ENCODE peak calls at places on chromosome 18, in seven cellular contexts. One of them, this sample, is unnamed.

GRCh38 chr18:64219511-64219910 is 70.6 kb upstream of the LINC00305 start:
- DNase-seq in IMR-90: no peak
- DNase-seq in Peyer's patch: no peak
- DNase-seq in vagina: no peak
- DNase-seq in HCT116: no peak
- DNase-seq in tibial nerve: no peak
- DNase-seq in erythroblast: no peak
- DNase-seq in this sample: no peak

GRCh38 chr18:31942301-31942998 is 478 bp downstream of the TRAPPC8 start:
- DNase-seq in Peyer's patch: peak
- DNase-seq in tibial nerve: no peak
- DNase-seq in IMR-90: peak
- DNase-seq in HCT116: no peak
- DNase-seq in erythroblast: peak
- DNase-seq in vagina: no peak
- DNase-seq in this sample: no peak

GRCh38 chr18:21949326-21950015 is 208.9 kb downstream of the MIB1 start:
- DNase-seq in erythroblast: no peak
- DNase-seq in tibial nerve: no peak
- DNase-seq in HCT116: no peak
- DNase-seq in vagina: no peak
- DNase-seq in IMR-90: no peak
- DNase-seq in Peyer's patch: no peak
- DNase-seq in this sample: no peak

GRCh38 chr18:11008544-11008943 is 140.8 kb downstream of the PIEZO2 start:
- DNase-seq in erythroblast: no peak
- DNase-seq in Peyer's patch: no peak
- DNase-seq in vagina: no peak
- DNase-seq in HCT116: no peak
- DNase-seq in IMR-90: no peak
- DNase-seq in tibial nerve: no peak
- DNase-seq in this sample: no peak

GRCh38 chr18:26479065-26479685 is 69.2 kb downstream of the KCTD1 start:
- DNase-seq in vagina: no peak
- DNase-seq in tibial nerve: no peak
- DNase-seq in IMR-90: no peak
- DNase-seq in HCT116: no peak
- DNase-seq in erythroblast: no peak
- DNase-seq in Peyer's patch: no peak
- DNase-seq in this sample: no peak

GRCh38 chr18:10417191-10417590 is 37.2 kb upstream of the APCDD1 start:
- DNase-seq in HCT116: no peak
- DNase-seq in erythroblast: no peak
- DNase-seq in Peyer's patch: no peak
- DNase-seq in vagina: no peak
- DNase-seq in IMR-90: no peak
- DNase-seq in tibial nerve: no peak
- DNase-seq in this sample: no peak

GRCh38 chr18:45626330-45627203 is 11.3 kb downstream of the SLC14A2 start:
- DNase-seq in HCT116: no peak
- DNase-seq in vagina: no peak
- DNase-seq in Peyer's patch: no peak
- DNase-seq in tibial nerve: no peak
- DNase-seq in IMR-90: peak
- DNase-seq in erythroblast: no peak
- DNase-seq in this sample: no peak

GRCh38 chr18:45342653-45343052 is 272.6 kb upstream of the SLC14A2 start:
- DNase-seq in Peyer's patch: no peak
- DNase-seq in HCT116: no peak
- DNase-seq in erythroblast: no peak
- DNase-seq in IMR-90: no peak
- DNase-seq in tibial nerve: no peak
- DNase-seq in vagina: no peak
- DNase-seq in this sample: no peak

GRCh38 chr18:62518460-62519375 is 4.1 kb upstream of the ZCCHC2 start:
- DNase-seq in HCT116: no peak
- DNase-seq in tibial nerve: no peak
- DNase-seq in vagina: no peak
- DNase-seq in IMR-90: no peak
- DNase-seq in erythroblast: peak
- DNase-seq in Peyer's patch: no peak
- DNase-seq in this sample: no peak

GRCh38 chr18:23519725-23520124 is 16.4 kb downstream of the RMC1 start:
- DNase-seq in vagina: no peak
- DNase-seq in Peyer's patch: no peak
- DNase-seq in HCT116: no peak
- DNase-seq in erythroblast: peak
- DNase-seq in tibial nerve: no peak
- DNase-seq in IMR-90: peak
- DNase-seq in this sample: no peak

GRCh38 chr18:26503382-26503781 is 45.0 kb downstream of the KCTD1 start:
- DNase-seq in HCT116: no peak
- DNase-seq in Peyer's patch: no peak
- DNase-seq in tibial nerve: no peak
- DNase-seq in erythroblast: no peak
- DNase-seq in IMR-90: no peak
- DNase-seq in vagina: no peak
- DNase-seq in this sample: no peak

GRCh38 chr18:8260319-8260718 is 348.9 kb upstream of the RAB12 start:
- DNase-seq in IMR-90: peak
- DNase-seq in erythroblast: no peak
- DNase-seq in Peyer's patch: no peak
- DNase-seq in vagina: no peak
- DNase-seq in HCT116: no peak
- DNase-seq in tibial nerve: no peak
- DNase-seq in this sample: no peak

GRCh38 chr18:8176554-8176953 is 432.7 kb upstream of the RAB12 start:
- DNase-seq in Peyer's patch: no peak
- DNase-seq in tibial nerve: no peak
- DNase-seq in IMR-90: no peak
- DNase-seq in HCT116: no peak
- DNase-seq in erythroblast: no peak
- DNase-seq in vagina: no peak
- DNase-seq in this sample: no peak

GRCh38 chr18:67117804-67118203 is 398.7 kb downstream of the DSEL start:
- DNase-seq in vagina: no peak
- DNase-seq in erythroblast: no peak
- DNase-seq in Peyer's patch: no peak
- DNase-seq in HCT116: no peak
- DNase-seq in IMR-90: no peak
- DNase-seq in tibial nerve: no peak
- DNase-seq in this sample: no peak

GRCh38 chr18:47953471-47953931 is 23.0 kb upstream of the SMAD2 start:
- DNase-seq in IMR-90: no peak
- DNase-seq in Peyer's patch: no peak
- DNase-seq in erythroblast: no peak
- DNase-seq in HCT116: no peak
- DNase-seq in tibial nerve: peak
- DNase-seq in vagina: no peak
- DNase-seq in this sample: no peak

GRCh38 chr18:2540575-2540974 is 30.7 kb downstream of the METTL4 start:
- DNase-seq in vagina: no peak
- DNase-seq in IMR-90: no peak
- DNase-seq in erythroblast: no peak
- DNase-seq in HCT116: no peak
- DNase-seq in tibial nerve: no peak
- DNase-seq in Peyer's patch: no peak
- DNase-seq in this sample: no peak

GRCh38 chr18:9740076-9740475 is 32.0 kb downstream of the RAB31 start:
- DNase-seq in erythroblast: no peak
- DNase-seq in tibial nerve: no peak
- DNase-seq in Peyer's patch: no peak
- DNase-seq in IMR-90: no peak
- DNase-seq in vagina: no peak
- DNase-seq in HCT116: no peak
- DNase-seq in this sample: no peak

GRCh38 chr18:48949051-48949605 is 1.6 kb downstream of the SMAD7 start:
- DNase-seq in HCT116: no peak
- DNase-seq in Peyer's patch: peak
- DNase-seq in erythroblast: no peak
- DNase-seq in IMR-90: no peak
- DNase-seq in tibial nerve: peak
- DNase-seq in vagina: no peak
- DNase-seq in this sample: no peak

GRCh38 chr18:7678801-7679200 is 111.7 kb downstream of the PTPRM start:
- DNase-seq in HCT116: no peak
- DNase-seq in vagina: no peak
- DNase-seq in IMR-90: no peak
- DNase-seq in Peyer's patch: no peak
- DNase-seq in erythroblast: no peak
- DNase-seq in tibial nerve: no peak
- DNase-seq in this sample: no peak

GRCh38 chr18:22385718-22386117 is 32.0 kb downstream of the CTAGE1 start:
- DNase-seq in vagina: no peak
- DNase-seq in HCT116: no peak
- DNase-seq in IMR-90: peak
- DNase-seq in erythroblast: no peak
- DNase-seq in tibial nerve: no peak
- DNase-seq in Peyer's patch: no peak
- DNase-seq in this sample: no peak

GRCh38 chr18:47248610-47249343 is 2.7 kb downstream of the SKOR2 start:
- DNase-seq in tibial nerve: no peak
- DNase-seq in vagina: no peak
- DNase-seq in IMR-90: no peak
- DNase-seq in HCT116: no peak
- DNase-seq in erythroblast: no peak
- DNase-seq in Peyer's patch: no peak
- DNase-seq in this sample: no peak

GRCh38 chr18:48629730-48630324 is 91.0 kb downstream of the CTIF start:
- DNase-seq in Peyer's patch: no peak
- DNase-seq in IMR-90: peak
- DNase-seq in erythroblast: no peak
- DNase-seq in HCT116: peak
- DNase-seq in tibial nerve: no peak
- DNase-seq in vagina: no peak
- DNase-seq in this sample: no peak

GRCh38 chr18:46751882-46752281 is 5.0 kb downstream of the ST8SIA5 start:
- DNase-seq in tibial nerve: no peak
- DNase-seq in Peyer's patch: no peak
- DNase-seq in HCT116: no peak
- DNase-seq in vagina: no peak
- DNase-seq in IMR-90: no peak
- DNase-seq in erythroblast: no peak
- DNase-seq in this sample: no peak

GRCh38 chr18:63433349-63433866 is 11.1 kb upstream of the VPS4B start:
- DNase-seq in tibial nerve: peak
- DNase-seq in HCT116: no peak
- DNase-seq in IMR-90: no peak
- DNase-seq in Peyer's patch: no peak
- DNase-seq in erythroblast: no peak
- DNase-seq in vagina: no peak
- DNase-seq in this sample: no peak

GRCh38 chr18:26477828-26478466 is 70.4 kb downstream of the KCTD1 start:
- DNase-seq in Peyer's patch: no peak
- DNase-seq in tibial nerve: no peak
- DNase-seq in vagina: no peak
- DNase-seq in erythroblast: no peak
- DNase-seq in IMR-90: no peak
- DNase-seq in HCT116: no peak
- DNase-seq in this sample: no peak

GRCh38 chr18:48922203-48922800 is 28.5 kb downstream of the SMAD7 start:
- DNase-seq in Peyer's patch: no peak
- DNase-seq in tibial nerve: no peak
- DNase-seq in vagina: no peak
- DNase-seq in HCT116: no peak
- DNase-seq in erythroblast: no peak
- DNase-seq in IMR-90: no peak
- DNase-seq in this sample: no peak

GRCh38 chr18:79965119-79965902 is 868 bp downstream of the HSBP1L1 start:
- DNase-seq in HCT116: no peak
- DNase-seq in vagina: no peak
- DNase-seq in erythroblast: peak
- DNase-seq in tibial nerve: no peak
- DNase-seq in IMR-90: peak
- DNase-seq in Peyer's patch: peak
- DNase-seq in this sample: peak
- TF ChIP-seq POLR2A in HCT116: peak
- TF ChIP-seq POLR2A in vagina: no peak
- TF ChIP-seq POLR2A in erythroblast: no peak
- TF ChIP-seq POLR2A in tibial nerve: no peak
- TF ChIP-seq POLR2A in IMR-90: peak
- TF ChIP-seq POLR2A in Peyer's patch: no peak
- TF ChIP-seq POLR2A in this sample: no peak

GRCh38 chr18:43277164-43277600 is at the start of gene SYT4:
- DNase-seq in vagina: no peak
- DNase-seq in tibial nerve: peak
- DNase-seq in Peyer's patch: no peak
- DNase-seq in HCT116: no peak
- DNase-seq in erythroblast: no peak
- DNase-seq in IMR-90: peak
- DNase-seq in this sample: peak
- TF ChIP-seq POLR2A in vagina: no peak
- TF ChIP-seq POLR2A in tibial nerve: no peak
- TF ChIP-seq POLR2A in Peyer's patch: no peak
- TF ChIP-seq POLR2A in HCT116: no peak
- TF ChIP-seq POLR2A in erythroblast: no peak
- TF ChIP-seq POLR2A in IMR-90: no peak
- TF ChIP-seq POLR2A in this sample: no peak

GRCh38 chr18:50875966-50876536 is 2.9 kb upstream of the ME2 start:
- DNase-seq in tibial nerve: no peak
- DNase-seq in HCT116: no peak
- DNase-seq in Peyer's patch: no peak
- DNase-seq in IMR-90: no peak
- DNase-seq in erythroblast: no peak
- DNase-seq in vagina: no peak
- DNase-seq in this sample: no peak

GRCh38 chr18:50880108-50880465 is 1.2 kb downstream of the ME2 start:
- DNase-seq in vagina: no peak
- DNase-seq in tibial nerve: no peak
- DNase-seq in erythroblast: no peak
- DNase-seq in IMR-90: no peak
- DNase-seq in Peyer's patch: no peak
- DNase-seq in HCT116: no peak
- DNase-seq in this sample: no peak

GRCh38 chr18:50879302-50880107 is 587 bp downstream of the ME2 start:
- DNase-seq in tibial nerve: peak
- DNase-seq in Peyer's patch: peak
- DNase-seq in IMR-90: peak
- DNase-seq in HCT116: no peak
- DNase-seq in erythroblast: peak
- DNase-seq in vagina: no peak
- DNase-seq in this sample: no peak

GRCh38 chr18:50877545-50878265 is 1.2 kb upstream of the ME2 start:
- DNase-seq in vagina: no peak
- DNase-seq in HCT116: no peak
- DNase-seq in tibial nerve: no peak
- DNase-seq in Peyer's patch: no peak
- DNase-seq in erythroblast: no peak
- DNase-seq in IMR-90: no peak
- DNase-seq in this sample: no peak

GRCh38 chr18:50878345-50879301 is at the start of gene ME2:
- DNase-seq in IMR-90: peak
- DNase-seq in Peyer's patch: peak
- DNase-seq in erythroblast: peak
- DNase-seq in vagina: no peak
- DNase-seq in HCT116: peak
- DNase-seq in tibial nerve: peak
- DNase-seq in this sample: peak
- TF ChIP-seq POLR2A in IMR-90: peak
- TF ChIP-seq POLR2A in Peyer's patch: peak
- TF ChIP-seq POLR2A in erythroblast: peak
- TF ChIP-seq POLR2A in vagina: peak
- TF ChIP-seq POLR2A in HCT116: peak
- TF ChIP-seq POLR2A in tibial nerve: peak
- TF ChIP-seq POLR2A in this sample: peak

GRCh38 chr18:77101410-77102245 is 31.0 kb downstream of the MBP start:
- DNase-seq in vagina: no peak
- DNase-seq in erythroblast: peak
- DNase-seq in IMR-90: peak
- DNase-seq in HCT116: peak
- DNase-seq in tibial nerve: peak
- DNase-seq in Peyer's patch: no peak
- DNase-seq in this sample: peak
- TF ChIP-seq POLR2A in vagina: peak
- TF ChIP-seq POLR2A in erythroblast: no peak
- TF ChIP-seq POLR2A in IMR-90: peak
- TF ChIP-seq POLR2A in HCT116: no peak
- TF ChIP-seq POLR2A in tibial nerve: no peak
- TF ChIP-seq POLR2A in Peyer's patch: no peak
- TF ChIP-seq POLR2A in this sample: no peak